ENCODE peak calls at places on chromosomes 7 and 10, in six cellular contexts. E, U, L, V, D and K are unnamed samples.

GRCh38 chr7:65840446-65840845 is 32.4 kb upstream of the VKORC1L1 start:
- DNase-seq in E (no peak), U (no peak), L (peak; percentile 8), V (no peak), D (no peak), K (no peak)

GRCh38 chr7:106317971-106318370 is 33.2 kb upstream of the NAMPT start:
- DNase-seq in E (no peak), U (no peak), L (no peak), V (no peak), D (no peak), K (no peak)

GRCh38 chr10:80289451-80290287 is at the start of gene MAT1A:
- DNase-seq in E (no peak), U (no peak), L (no peak), V (no peak), D (no peak), K (no peak)

GRCh38 chr7:14851610-14852009 is 50.9 kb downstream of the DGKB start:
- DNase-seq in E (no peak), U (no peak), L (no peak), V (no peak), D (no peak), K (no peak)

GRCh38 chr10:7193369-7193768 is 217.5 kb downstream of the SFMBT2 start:
- DNase-seq in E (no peak), U (peak; percentile 37), L (no peak), V (no peak), D (no peak), K (no peak)

GRCh38 chr7:88095-88926 is 104.1 kb upstream of the FAM20C start:
- DNase-seq in E (no peak), U (no peak), L (no peak), V (peak; percentile 13), D (no peak), K (peak; percentile 39)

GRCh38 chr7:26328498-26329390 is 37.1 kb downstream of the SNX10 start:
- DNase-seq in E (no peak), U (no peak), L (no peak), V (no peak), D (peak; percentile 35), K (no peak)

GRCh38 chr7:4841836-4842235 is 20.0 kb downstream of the PAPOLB start:
- DNase-seq in E (no peak), U (no peak), L (no peak), V (no peak), D (no peak), K (no peak)

GRCh38 chr7:101550641-101551531 is 78.2 kb downstream of the MYL10 start:
- DNase-seq in E (no peak), U (peak; percentile 11), L (no peak), V (peak; percentile 7), D (no peak), K (peak; percentile 53)

GRCh38 chr7:38178004-38178694 is at the start of gene STARD3NL:
- DNase-seq in E (peak; percentile 93), U (peak; percentile 81), L (peak; percentile 98), V (peak; percentile 95), D (peak; percentile 99), K (peak; percentile 99)

GRCh38 chr10:111249925-111250324 is 173.1 kb downstream of the ADRA2A start:
- DNase-seq in E (no peak), U (no peak), L (no peak), V (no peak), D (no peak), K (no peak)

GRCh38 chr10:26438534-26439269 is 561 bp downstream of the APBB1IP start:
- DNase-seq in E (peak; percentile 53), U (peak; percentile 74), L (peak; percentile 75), V (no peak), D (no peak), K (peak; percentile 63)

GRCh38 chr7:96320437-96320836 is 1.5 kb downstream of the SLC25A13 start:
- DNase-seq in E (no peak), U (no peak), L (peak; percentile 25), V (no peak), D (no peak), K (no peak)

GRCh38 chr10:84522612-84523462 is 194.4 kb downstream of the CCSER2 start:
- DNase-seq in E (no peak), U (no peak), L (no peak), V (no peak), D (no peak), K (no peak)

GRCh38 chr7:4694653-4695335 is 12.7 kb downstream of the FOXK1 start:
- DNase-seq in E (peak; percentile 76), U (no peak), L (no peak), V (peak; percentile 84), D (peak; percentile 92), K (peak; percentile 90)

GRCh38 chr10:3761916-3762708 is 22.9 kb downstream of the KLF6 start:
- DNase-seq in E (no peak), U (no peak), L (no peak), V (no peak), D (no peak), K (no peak)

GRCh38 chr10:3622845-3623621 is 162.0 kb downstream of the KLF6 start:
- DNase-seq in E (no peak), U (no peak), L (no peak), V (no peak), D (no peak), K (no peak)

GRCh38 chr10:71660313-71660712 is 59.3 kb downstream of the C10orf105 start:
- DNase-seq in E (no peak), U (no peak), L (no peak), V (no peak), D (no peak), K (no peak)

GRCh38 chr10:62924344-62924748 is 108.2 kb upstream of the EGR2 start:
- DNase-seq in E (no peak), U (no peak), L (no peak), V (no peak), D (no peak), K (no peak)

GRCh38 chr10:99775850-99776249 is 6.6 kb upstream of the ABCC2 start:
- DNase-seq in E (no peak), U (no peak), L (no peak), V (no peak), D (no peak), K (no peak)

GRCh38 chr7:35705932-35706461 is 11.1 kb upstream of the HERPUD2 start:
- DNase-seq in E (no peak), U (no peak), L (no peak), V (no peak), D (no peak), K (no peak)

GRCh38 chr10:127896590-127896989 is 3.8 kb upstream of the CLRN3 start:
- DNase-seq in E (no peak), U (no peak), L (no peak), V (no peak), D (no peak), K (no peak)

GRCh38 chr7:30760514-30761213 is 8.7 kb downstream of the INMT start:
- DNase-seq in E (no peak), U (no peak), L (no peak), V (peak; percentile 46), D (peak; percentile 77), K (no peak)

GRCh38 chr10:43237128-43237527 is 29.7 kb downstream of the RASGEF1A start:
- DNase-seq in E (no peak), U (no peak), L (no peak), V (no peak), D (no peak), K (peak; percentile 12)

GRCh38 chr10:73771722-73772279 is 10.0 kb upstream of the CHCHD1 start:
- DNase-seq in E (peak; percentile 91), U (peak; percentile 82), L (no peak), V (no peak), D (peak; percentile 94), K (peak; percentile 42)

DNA sequence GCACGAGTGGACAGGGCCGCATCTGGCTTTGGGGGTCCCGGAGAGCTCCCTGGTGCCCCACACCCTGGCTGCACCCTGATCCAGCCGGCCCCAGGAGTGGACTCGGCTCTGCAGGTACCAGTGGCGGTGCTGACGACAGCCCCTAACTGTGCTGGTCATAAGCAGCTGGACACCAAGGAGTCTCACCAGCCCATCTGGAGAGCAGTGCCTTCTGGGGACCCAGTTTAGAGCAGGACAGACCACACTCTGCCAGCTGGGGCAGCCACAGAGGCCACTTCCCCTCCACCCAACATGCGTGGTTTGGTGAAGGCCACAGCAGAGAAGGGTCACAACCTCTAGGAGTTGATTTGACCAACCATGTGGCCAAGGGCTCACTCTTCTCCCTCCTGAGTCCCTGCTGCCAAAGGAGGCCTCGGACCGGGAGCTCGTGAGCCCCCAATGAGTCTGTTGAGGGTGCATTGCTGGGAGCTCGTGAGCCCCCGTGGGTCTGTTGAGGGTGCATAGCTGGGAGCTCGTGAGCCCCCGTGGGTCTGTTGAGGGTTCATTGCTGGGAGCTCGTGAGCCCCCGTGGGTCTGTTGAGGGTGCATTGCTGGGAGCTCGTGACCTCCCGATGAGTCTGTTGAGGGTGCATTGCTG is 16.0 kb upstream of the INPP5A start:
- DNase-seq in E (no peak), U (no peak), L (no peak), V (peak; percentile 20), D (peak; percentile 49), K (peak; percentile 62)
- H3K27me3 ChIP-seq in E (no peaks in the 10 kb centered on the region), U (no peaks in the 10 kb centered on the region), L (no peaks in the 10 kb centered on the region), V (no peaks in the 10 kb centered on the region), D (no peaks in the 10 kb centered on the region), K (no peaks in the 10 kb centered on the region)

GRCh38 chr10:118734477-118734876 is 20.3 kb downstream of the CACUL1 start:
- DNase-seq in E (no peak), U (no peak), L (no peak), V (no peak), D (no peak), K (no peak)
- TF ChIP-seq CTCF in E (no peak), U (peak; percentile 33), L (peak; percentile 47), V (peak; percentile 16), D (no peak), K (no peak)

GRCh38 chr10:86366033-86366901 is at the start of gene GRID1:
- DNase-seq in E (peak; percentile 41), U (peak; percentile 30), L (no peak), V (peak; percentile 41), D (peak; percentile 61), K (no peak)

GRCh38 chr10:86368046-86368445 is 1.5 kb upstream of the GRID1 start:
- DNase-seq in E (no peak), U (peak; percentile 11), L (no peak), V (no peak), D (peak; percentile 29), K (peak; percentile 19)

GRCh38 chr10:86366902-86367338 is 325 bp upstream of the GRID1 start:
- DNase-seq in E (no peak), U (peak; percentile 34), L (no peak), V (no peak), D (no peak), K (peak; percentile 55)

GRCh38 chr10:86368987-86369386 is 2.4 kb upstream of the GRID1 start:
- DNase-seq in E (no peak), U (peak; percentile 19), L (no peak), V (no peak), D (peak; percentile 42), K (no peak)

DNA sequence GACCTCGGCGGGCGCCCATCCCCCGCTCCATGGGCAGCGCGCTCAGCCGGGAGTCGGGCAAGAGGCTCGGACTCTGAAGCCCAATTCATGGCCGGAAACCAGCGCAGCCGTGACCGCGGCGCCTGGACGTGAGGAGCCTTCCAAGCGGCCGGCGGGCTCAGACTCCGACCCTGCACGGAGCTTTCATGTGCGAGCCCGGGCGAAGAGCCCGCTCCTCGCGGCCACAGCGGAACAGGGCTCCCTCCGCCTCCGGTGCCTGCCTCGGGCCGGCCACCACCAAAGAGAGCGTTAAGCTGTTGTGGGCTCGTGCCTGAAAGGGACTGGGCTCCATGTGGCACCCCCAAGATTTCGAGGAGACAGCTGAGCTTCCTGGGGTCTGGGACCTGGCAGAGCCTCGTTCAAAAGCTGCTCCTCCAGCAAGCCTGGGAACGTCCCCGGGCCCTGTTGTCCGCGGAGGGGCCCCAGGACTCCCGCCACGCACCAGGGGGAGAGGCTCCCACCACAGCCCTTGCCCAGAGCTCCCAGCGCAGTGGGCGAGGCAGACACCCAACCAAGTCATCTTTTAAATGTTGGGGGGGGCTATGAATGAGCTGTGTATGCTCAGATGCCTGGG is 850 bp upstream of the GRID1 start:
- DNase-seq in E (peak; percentile 52), U (peak; percentile 25), L (no peak), V (no peak), D (peak; percentile 54), K (no peak)
- H3K27me3 ChIP-seq in E (peaks cover 71% of the 10 kb centered on the region), U (peaks cover 68% of the 10 kb centered on the region), L (peaks cover 10% of the 10 kb centered on the region), V (no peaks in the 10 kb centered on the region), D (peaks cover 18% of the 10 kb centered on the region), K (peaks cover 11% of the 10 kb centered on the region)

GRCh38 chr7:150867592-150867991 is 15.3 kb downstream of the AOC1 start:
- DNase-seq in E (no peak), U (no peak), L (no peak), V (no peak), D (no peak), K (no peak)
- TF ChIP-seq CTCF in E (no peak), U (no peak), L (no peak), V (no peak), D (no peak), K (no peak)